ENCODE peak calls at places on chromosomes 7 and 10, in nine cellular contexts. I is PC-3; N is upper lobe of right lung; Q is CD8-positive, alpha-beta T cell; Z is cardiac fibroblast; K is ascending aorta; X is lower lobe of right lung; R is upper lobe of left lung; A is endothelial cell. J is an unnamed sample.

GRCh38 chr10:21526184-21526951 is 886 bp upstream of the SKIDA1 start:
- DNase-seq in I (peak), N (peak), Q (peak), Z (peak), K (peak), X (peak), R (peak), A (peak), J (peak)

GRCh38 chr10:11595395-11595692 is 16.1 kb downstream of the USP6NL start:
- DNase-seq in I (no peak), N (no peak), Q (no peak), Z (peak), K (no peak), X (no peak), R (no peak), A (no peak), J (no peak)

GRCh38 chr7:137513091-137513490 is 169.6 kb upstream of the PTN start:
- DNase-seq in I (no peak), N (no peak), Q (no peak), Z (no peak), K (no peak), X (no peak), R (no peak), A (no peak), J (no peak)

GRCh38 chr7:92631830-92632487 is 41.8 kb upstream of the FAM133B start:
- DNase-seq in I (no peak), N (no peak), Q (no peak), Z (no peak), K (no peak), X (no peak), R (no peak), A (no peak), J (no peak)

GRCh38 chr7:99357701-99358490 is 16.6 kb upstream of the ARPC1B start:
- DNase-seq in I (no peak), N (no peak), Q (no peak), Z (no peak), K (no peak), X (no peak), R (no peak), A (no peak), J (no peak)

GRCh38 chr7:47771301-47771989 is 176.8 kb downstream of the PKD1L1 start:
- DNase-seq in I (no peak), N (no peak), Q (no peak), Z (peak), K (peak), X (no peak), R (no peak), A (no peak), J (no peak)

GRCh38 chr7:35492451-35493175 is 202.3 kb downstream of the HERPUD2 start:
- DNase-seq in I (no peak), N (no peak), Q (no peak), Z (no peak), K (no peak), X (no peak), R (no peak), A (no peak), J (no peak)

GRCh38 chr10:96454184-96454583 is 59.5 kb downstream of the TLL2 start:
- DNase-seq in I (no peak), N (no peak), Q (no peak), Z (no peak), K (no peak), X (no peak), R (no peak), A (no peak), J (no peak)

GRCh38 chr10:132523561-132524442 is 13.8 kb upstream of the INPP5A start:
- DNase-seq in I (no peak), N (no peak), Q (no peak), Z (no peak), K (peak), X (peak), R (peak), A (no peak), J (no peak)

GRCh38 chr10:71259815-71260501 is 47.6 kb downstream of the UNC5B start:
- DNase-seq in I (no peak), N (no peak), Q (no peak), Z (peak), K (no peak), X (no peak), R (peak), A (no peak), J (no peak)

GRCh38 chr7:150410680-150411346 is 31.7 kb downstream of the ZNF775 start:
- DNase-seq in I (no peak), N (no peak), Q (no peak), Z (no peak), K (no peak), X (no peak), R (no peak), A (no peak), J (no peak)

GRCh38 chr10:79249156-79250121 is 97.8 kb upstream of the PPIF start:
- DNase-seq in I (no peak), N (no peak), Q (no peak), Z (no peak), K (no peak), X (no peak), R (no peak), A (no peak), J (no peak)

GRCh38 chr10:88879754-88880286 is at the start of gene STAMBPL1:
- DNase-seq in I (peak), N (no peak), Q (peak), Z (no peak), K (peak), X (no peak), R (peak), A (peak), J (peak)

GRCh38 chr10:102652170-102652926 is 8.1 kb downstream of the TRIM8 start:
- DNase-seq in I (no peak), N (no peak), Q (no peak), Z (no peak), K (no peak), X (no peak), R (no peak), A (no peak), J (no peak)

DNA sequence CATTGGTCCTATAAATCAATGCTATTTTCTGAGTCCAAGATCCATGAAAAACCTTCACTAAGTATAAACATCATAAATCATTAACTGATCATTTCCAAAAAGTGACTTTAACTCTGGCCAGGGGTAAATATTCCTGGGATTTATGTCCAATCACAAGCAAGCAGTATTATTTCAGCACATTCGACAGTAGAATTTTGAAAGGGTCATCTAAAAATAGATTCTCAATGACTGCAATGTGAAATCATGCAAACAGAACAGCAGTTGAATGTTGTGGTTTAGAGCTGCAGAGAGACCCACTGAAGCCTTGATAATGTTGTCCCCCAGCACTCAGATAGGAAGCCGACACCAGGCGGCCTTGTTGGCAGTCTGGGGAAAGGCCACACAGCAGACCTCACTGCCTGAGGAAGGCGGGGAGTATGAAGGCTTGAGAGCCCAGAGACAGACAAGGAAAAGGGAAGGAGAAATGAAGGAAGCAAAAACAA is 38.1 kb downstream of the FAM107B start:
- DNase-seq in I (no peak), N (no peak), Q (no peak), Z (peak), K (no peak), X (no peak), R (no peak), A (no peak), J (no peak)
- TF ChIP-seq CTCF in I (no peak), N (no peak), Q (no peak), Z (no peak), K (no peak), X (no peak), R (no peak), A (no peak), J (no peak)

DNA sequence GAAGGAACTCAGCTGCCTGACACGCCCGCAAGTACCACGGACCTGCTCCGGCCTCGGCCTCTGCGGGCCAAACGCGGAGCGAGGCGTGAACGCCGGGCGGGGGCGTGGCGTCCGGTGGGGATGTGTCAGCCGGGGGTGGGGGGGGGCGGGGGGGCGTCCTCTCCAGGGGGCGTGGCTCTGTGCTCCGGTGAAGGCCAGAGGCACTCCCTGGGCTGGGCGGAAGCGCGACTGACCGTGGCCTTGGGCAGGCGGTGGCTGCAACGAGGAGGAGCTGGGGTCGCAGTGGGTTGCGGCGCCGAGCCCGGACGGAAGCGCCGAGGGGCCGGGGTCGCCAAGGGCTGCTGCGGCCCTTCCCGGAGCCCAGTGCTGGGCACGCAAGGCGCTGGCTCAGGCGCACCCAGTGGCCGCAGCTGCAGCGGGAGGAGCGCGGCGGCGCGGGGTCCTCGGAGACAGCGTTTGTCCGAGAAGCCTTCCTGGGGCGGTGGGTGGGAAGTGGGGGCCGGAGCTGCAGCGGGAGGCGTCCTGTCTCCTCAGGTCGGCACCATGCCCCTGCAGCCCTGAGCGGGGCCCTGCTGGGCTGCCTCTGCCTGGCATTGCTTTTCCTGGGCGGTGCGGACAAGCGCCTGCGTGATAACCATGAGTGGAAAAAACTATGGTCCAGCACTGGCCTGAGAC is 59.0 kb upstream of the NUPR2 start:
- DNase-seq in I (no peak), N (peak), Q (no peak), Z (no peak), K (peak), X (no peak), R (peak), A (no peak), J (no peak)
- TF ChIP-seq CTCF in I (no peak), N (no peak), Q (no peak), Z (no peak), K (no peak), X (no peak), R (no peak), A (no peak), J (no peak)

GRCh38 chr7:120858299-120858636 is 324 bp upstream of the TSPAN12 start:
- DNase-seq in I (peak), N (no peak), Q (no peak), Z (no peak), K (no peak), X (no peak), R (no peak), A (no peak), J (no peak)

GRCh38 chr7:120860151-120860550 is 2.2 kb upstream of the TSPAN12 start:
- DNase-seq in I (no peak), N (no peak), Q (no peak), Z (no peak), K (no peak), X (no peak), R (no peak), A (no peak), J (no peak)

GRCh38 chr7:120856198-120856597 is 1.7 kb downstream of the TSPAN12 start:
- DNase-seq in I (no peak), N (no peak), Q (no peak), Z (no peak), K (no peak), X (no peak), R (no peak), A (no peak), J (no peak)

GRCh38 chr7:120857558-120858298 is at the start of gene TSPAN12:
- DNase-seq in I (peak), N (peak), Q (peak), Z (peak), K (peak), X (peak), R (peak), A (peak), J (peak)

DNA sequence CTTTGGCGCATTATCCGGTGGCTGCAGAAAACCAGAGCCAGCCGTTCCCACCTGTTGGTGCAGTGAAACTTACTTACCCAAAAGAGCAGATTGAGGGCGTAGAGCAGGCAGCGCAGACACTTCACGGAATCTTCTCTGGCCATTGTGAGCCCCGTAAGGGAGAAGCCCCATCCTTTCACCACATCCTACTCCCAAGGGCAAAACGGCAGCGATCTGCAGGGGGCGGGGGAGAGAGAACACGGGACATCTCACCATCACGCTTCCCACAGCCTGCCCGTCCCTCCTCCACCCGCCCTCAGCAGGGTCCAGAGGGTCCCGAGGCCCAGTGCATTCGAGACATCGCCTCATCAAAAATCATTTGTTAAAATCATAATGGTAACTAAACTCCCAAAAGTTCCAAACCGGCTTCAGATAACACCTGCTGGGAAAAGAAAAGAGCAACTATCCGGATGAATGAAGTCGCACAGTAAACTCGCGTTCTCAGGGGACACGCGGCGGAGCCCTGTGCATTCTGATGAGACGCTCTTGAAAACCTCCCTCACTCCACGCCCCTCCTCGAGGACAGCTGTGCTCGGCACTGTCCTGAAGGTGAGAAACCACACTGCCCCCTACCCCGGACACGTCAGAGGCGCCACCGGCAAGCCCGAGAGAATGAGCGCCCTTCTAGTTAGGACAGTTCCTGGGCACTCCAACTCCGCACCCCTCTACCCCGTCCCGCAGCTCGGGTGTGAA is 1.2 kb downstream of the TSPAN12 start:
- DNase-seq in I (peak), N (peak), Q (no peak), Z (peak), K (peak), X (peak), R (peak), A (peak), J (peak)
- TF ChIP-seq CTCF in I (no peak), N (no peak), Q (no peak), Z (no peak), K (no peak), X (no peak), R (no peak), A (no peak), J (no peak)

GRCh38 chr7:90701771-90702170 is 105.7 kb downstream of the CDK14 start:
- DNase-seq in I (no peak), N (no peak), Q (no peak), Z (no peak), K (no peak), X (no peak), R (no peak), A (no peak), J (no peak)
- TF ChIP-seq CTCF in I (no peak), N (no peak), Q (no peak), Z (no peak), K (no peak), X (no peak), R (no peak), A (no peak), J (no peak)

GRCh38 chr10:77070317-77070716 is 567.3 kb downstream of the KCNMA1 start:
- DNase-seq in I (no peak), N (no peak), Q (no peak), Z (no peak), K (no peak), X (no peak), R (no peak), A (no peak), J (no peak)

GRCh38 chr10:77073066-77073960 is 564.3 kb downstream of the KCNMA1 start:
- DNase-seq in I (no peak), N (no peak), Q (no peak), Z (peak), K (peak), X (no peak), R (no peak), A (no peak), J (no peak)

GRCh38 chr10:77069020-77069419 is 568.6 kb downstream of the KCNMA1 start:
- DNase-seq in I (no peak), N (no peak), Q (no peak), Z (no peak), K (no peak), X (no peak), R (no peak), A (no peak), J (no peak)

GRCh38 chr10:77074104-77074638 is 563.4 kb downstream of the KCNMA1 start:
- DNase-seq in I (no peak), N (no peak), Q (no peak), Z (no peak), K (no peak), X (no peak), R (no peak), A (no peak), J (no peak)

GRCh38 chr10:77070892-77071595 is 566.6 kb downstream of the KCNMA1 start:
- DNase-seq in I (no peak), N (no peak), Q (no peak), Z (no peak), K (no peak), X (no peak), R (no peak), A (no peak), J (no peak)
- TF ChIP-seq CTCF in I (no peak), N (no peak), Q (no peak), Z (no peak), K (no peak), X (no peak), R (no peak), A (no peak), J (no peak)

GRCh38 chr7:66558660-66559465 is 69.8 kb upstream of the KCTD7 start:
- DNase-seq in I (peak), N (no peak), Q (no peak), Z (no peak), K (no peak), X (no peak), R (peak), A (no peak), J (no peak)
- TF ChIP-seq CTCF in I (no peak), N (no peak), Q (no peak), Z (no peak), K (no peak), X (no peak), R (no peak), A (no peak), J (no peak)

GRCh38 chr7:962401-963081 is 8.1 kb upstream of the ADAP1 start:
- DNase-seq in I (no peak), N (peak), Q (no peak), Z (no peak), K (peak), X (peak), R (no peak), A (no peak), J (no peak)

GRCh38 chr7:964401-965231 is 10.1 kb upstream of the ADAP1 start:
- DNase-seq in I (peak), N (peak), Q (no peak), Z (peak), K (peak), X (peak), R (peak), A (no peak), J (no peak)

GRCh38 chr7:966291-967069 is 8.9 kb downstream of the COX19 start:
- DNase-seq in I (no peak), N (no peak), Q (no peak), Z (no peak), K (no peak), X (peak), R (no peak), A (no peak), J (no peak)

GRCh38 chr7:961546-962400 is 7.3 kb upstream of the ADAP1 start:
- DNase-seq in I (no peak), N (peak), Q (no peak), Z (no peak), K (peak), X (peak), R (peak), A (no peak), J (no peak)

DNA sequence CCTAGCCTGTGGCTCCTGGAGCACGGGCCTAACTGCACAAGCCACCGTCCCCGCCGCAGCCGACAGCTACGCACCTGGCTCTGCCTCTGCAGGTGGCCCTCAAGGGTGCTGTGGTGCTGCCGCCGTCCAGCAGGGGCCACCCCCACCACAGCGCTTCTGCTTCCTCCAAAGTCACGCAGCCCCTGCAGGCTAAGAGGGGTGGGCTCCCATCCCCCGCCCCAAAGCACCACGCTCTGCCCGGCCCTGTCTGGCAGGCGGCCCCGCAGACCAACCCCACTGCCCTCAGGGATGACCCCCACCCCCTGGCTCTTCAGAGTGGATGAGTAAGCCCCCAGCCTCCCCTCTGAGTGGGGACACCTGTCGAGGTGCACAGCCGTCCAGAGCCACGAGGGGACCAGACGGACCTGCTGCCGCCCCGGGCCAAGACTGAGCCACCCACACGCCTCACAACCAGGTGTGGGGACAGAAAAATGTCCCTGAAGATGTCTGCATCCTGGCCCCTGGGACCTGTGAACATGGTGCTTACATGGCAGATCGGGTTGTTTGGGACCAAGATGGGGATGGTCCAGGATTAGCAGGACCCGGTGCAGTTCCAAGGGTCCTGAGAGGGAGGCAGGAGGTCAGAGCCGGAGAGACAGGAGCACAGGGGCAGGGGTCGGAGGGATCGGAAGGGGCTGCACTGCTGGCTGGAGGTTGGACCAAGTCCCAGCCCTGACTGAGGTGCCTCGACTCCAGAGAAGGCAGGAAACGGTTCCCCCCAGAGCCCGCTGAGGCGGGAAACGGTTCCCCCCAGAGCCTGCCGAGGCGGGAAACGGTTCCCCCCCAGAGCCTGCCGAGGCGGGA is 9.0 kb upstream of the ADAP1 start:
- DNase-seq in I (no peak), N (peak), Q (no peak), Z (no peak), K (peak), X (peak), R (peak), A (no peak), J (no peak)
- TF ChIP-seq CTCF in I (no peak), N (no peak), Q (no peak), Z (no peak), K (no peak), X (no peak), R (no peak), A (no peak), J (no peak)

GRCh38 chr10:93415693-93416092 is 66.4 kb downstream of the MYOF start:
- DNase-seq in I (peak), N (no peak), Q (no peak), Z (peak), K (no peak), X (no peak), R (no peak), A (no peak), J (no peak)
- TF ChIP-seq CTCF in I (peak), N (no peak), Q (no peak), Z (peak), K (no peak), X (no peak), R (no peak), A (no peak), J (no peak)